ENCODE peak calls at places on chromosomes 1 and 21, in ten cellular contexts. W is suprapubic skin, D is colonic mucosa, L is left ventricle myocardium inferior, B is Peyer's patch, K is right lobe of liver, S is PC-9, O is transverse colon, F is A673, A is pancreas. M is an unnamed sample. For H3K4me1, the result is how much of the 10 kb centered on the place peaks cover.

GRCh38 chr1:160629286-160630210 is 17.3 kb downstream of the SLAMF1 start:
- DNase-seq in W (no peak), D (no peak), L (peak), B (peak), K (peak), S (no peak), O (peak), F (no peak), A (peak), M (no peak)

GRCh38 chr21:37917612-37918011 is 1.4 kb upstream of the KCNJ6 start:
- DNase-seq in W (no peak), D (no peak), L (no peak), B (no peak), K (no peak), S (no peak), O (no peak), F (no peak), A (no peak), M (no peak)

GRCh38 chr1:69433073-69433472 is 134.6 kb upstream of the LRRC7 start:
- DNase-seq in W (no peak), D (no peak), L (no peak), B (no peak), K (no peak), S (no peak), O (no peak), F (no peak), A (no peak), M (no peak)

GRCh38 chr1:19074361-19074901 is 118.0 kb upstream of the IFFO2 start:
- DNase-seq in W (no peak), D (no peak), L (no peak), B (peak), K (no peak), S (no peak), O (no peak), F (no peak), A (no peak), M (no peak)

GRCh38 chr1:26387447-26387846 is 14.9 kb upstream of the ZNF683 start:
- DNase-seq in W (no peak), D (no peak), L (no peak), B (peak), K (peak), S (peak), O (peak), F (no peak), A (no peak), M (no peak)

GRCh38 chr1:1609822-1610485 is 5.3 kb upstream of the MIB2 start:
- DNase-seq in W (no peak), D (peak), L (no peak), B (no peak), K (no peak), S (no peak), O (no peak), F (no peak), A (no peak), M (no peak)

GRCh38 chr1:81550753-81551152 is 250.0 kb upstream of the ADGRL2 start:
- DNase-seq in W (no peak), D (peak), L (no peak), B (no peak), K (no peak), S (peak), O (no peak), F (no peak), A (no peak), M (peak)

GRCh38 chr1:85274969-85275453 is 1.4 kb downstream of the BCL10 start:
- DNase-seq in W (no peak), D (peak), L (no peak), B (no peak), K (no peak), S (peak), O (no peak), F (peak), A (no peak), M (peak)

GRCh38 chr1:181704556-181704955 is 221.2 kb downstream of the CACNA1E start:
- DNase-seq in W (no peak), D (no peak), L (no peak), B (no peak), K (no peak), S (no peak), O (no peak), F (no peak), A (no peak), M (no peak)

GRCh38 chr1:45040297-45040696 is 28.2 kb downstream of the UROD start:
- DNase-seq in W (no peak), D (no peak), L (no peak), B (no peak), K (no peak), S (no peak), O (no peak), F (no peak), A (no peak), M (no peak)

GRCh38 chr21:33196956-33197374 is 32.8 kb upstream of the IFNAR2 start:
- DNase-seq in W (peak), D (peak), L (peak), B (peak), K (peak), S (peak), O (peak), F (peak), A (peak), M (peak)

GRCh38 chr1:62235576-62235975 is 40.9 kb downstream of the L1TD1 start:
- DNase-seq in W (no peak), D (no peak), L (no peak), B (no peak), K (no peak), S (no peak), O (no peak), F (no peak), A (no peak), M (no peak)

GRCh38 chr1:62232885-62233284 is 38.2 kb downstream of the L1TD1 start:
- DNase-seq in W (no peak), D (no peak), L (no peak), B (no peak), K (no peak), S (no peak), O (no peak), F (no peak), A (no peak), M (no peak)

GRCh38 chr1:62230724-62231123 is 36.1 kb downstream of the L1TD1 start:
- DNase-seq in W (no peak), D (no peak), L (no peak), B (peak), K (no peak), S (peak), O (no peak), F (no peak), A (no peak), M (no peak)

GRCh38 chr1:62234709-62235108 is 40.1 kb downstream of the L1TD1 start:
- DNase-seq in W (no peak), D (no peak), L (no peak), B (no peak), K (no peak), S (no peak), O (no peak), F (no peak), A (no peak), M (no peak)

DNA sequence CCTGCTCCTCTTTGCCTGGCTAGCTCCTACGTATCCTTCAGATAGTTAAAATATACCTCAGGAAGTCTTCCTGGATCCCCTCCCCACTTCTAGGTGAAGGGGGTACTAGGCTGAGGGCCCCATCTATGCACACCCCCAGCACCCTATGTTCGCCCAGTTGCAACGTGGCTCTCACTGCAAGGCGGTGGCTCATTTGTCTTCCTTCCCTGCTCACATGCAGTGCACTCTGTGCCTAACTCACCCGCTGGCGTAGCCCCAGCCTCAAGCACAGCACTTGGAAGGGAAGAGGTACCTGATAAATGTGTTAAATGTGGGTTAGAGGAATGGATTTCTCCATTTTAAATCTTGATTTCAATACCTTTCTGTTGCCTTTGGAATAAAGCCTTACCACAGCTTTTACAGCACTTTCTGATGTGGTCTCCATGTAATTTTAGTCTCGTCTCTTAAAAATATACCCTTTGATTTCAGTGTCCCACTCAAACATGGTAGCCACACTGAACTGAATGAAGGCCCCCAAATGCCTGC is 39.3 kb downstream of the L1TD1 start:
- DNase-seq in W (no peak), D (no peak), L (no peak), B (no peak), K (no peak), S (no peak), O (no peak), F (no peak), A (no peak), M (no peak)
- H3K4me1 ChIP-seq in W (under half), D (under half), L (under half), B (under half), K (under half), S (half or more), O (under half), F (under half), A (under half), M (under half)

GRCh38 chr1:54848134-54848948 is 38.7 kb downstream of the DHCR24 start:
- DNase-seq in W (peak), D (no peak), L (no peak), B (no peak), K (no peak), S (no peak), O (no peak), F (no peak), A (no peak), M (no peak)
- TF ChIP-seq CTCF in W (no peak), D (no peak), L (no peak), B (no peak), K (no peak), S (no peak), O (no peak), F (no peak), A (no peak), M (no peak)

DNA sequence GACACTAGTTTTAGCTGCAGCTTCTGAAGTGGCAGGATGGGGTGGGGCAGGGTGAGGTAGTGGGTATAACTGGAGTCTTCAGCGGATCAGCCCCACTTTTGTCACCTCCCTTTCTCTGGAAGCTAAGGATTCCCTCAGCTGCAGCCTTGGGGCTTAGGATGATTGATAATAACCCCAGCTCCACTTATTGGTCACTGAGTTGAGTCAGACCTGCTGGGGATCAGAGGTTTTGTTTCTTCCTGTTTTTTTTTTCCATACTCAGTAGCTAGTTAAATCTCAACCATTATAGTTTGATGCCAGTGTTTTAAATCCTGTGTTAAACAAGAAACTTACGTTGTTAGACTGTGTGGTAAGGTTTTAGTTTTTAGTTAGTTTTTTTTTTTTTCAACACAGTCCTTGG is 57.2 kb downstream of the LAMC1 start:
- DNase-seq in W (no peak), D (no peak), L (no peak), B (no peak), K (no peak), S (peak), O (no peak), F (no peak), A (no peak), M (peak)
- H3K4me1 ChIP-seq in W (under half), D (under half), L (half or more), B (under half), K (under half), S (under half), O (under half), F (under half), A (under half), M (under half)

GRCh38 chr1:35558374-35559316 is 1.0 kb downstream of the NCDN start:
- DNase-seq in W (no peak), D (no peak), L (no peak), B (no peak), K (no peak), S (no peak), O (no peak), F (peak), A (no peak), M (no peak)

GRCh38 chr1:35556494-35557117 is 597 bp downstream of the KIAA0319L start:
- DNase-seq in W (no peak), D (peak), L (no peak), B (no peak), K (no peak), S (no peak), O (no peak), F (no peak), A (no peak), M (no peak)

GRCh38 chr1:35557118-35557610 is at the start of gene KIAA0319L:
- DNase-seq in W (peak), D (peak), L (peak), B (peak), K (peak), S (peak), O (peak), F (no peak), A (peak), M (no peak)

GRCh38 chr1:35559317-35559944 is 1.8 kb downstream of the NCDN start:
- DNase-seq in W (no peak), D (no peak), L (no peak), B (no peak), K (no peak), S (no peak), O (no peak), F (no peak), A (no peak), M (no peak)

DNA sequence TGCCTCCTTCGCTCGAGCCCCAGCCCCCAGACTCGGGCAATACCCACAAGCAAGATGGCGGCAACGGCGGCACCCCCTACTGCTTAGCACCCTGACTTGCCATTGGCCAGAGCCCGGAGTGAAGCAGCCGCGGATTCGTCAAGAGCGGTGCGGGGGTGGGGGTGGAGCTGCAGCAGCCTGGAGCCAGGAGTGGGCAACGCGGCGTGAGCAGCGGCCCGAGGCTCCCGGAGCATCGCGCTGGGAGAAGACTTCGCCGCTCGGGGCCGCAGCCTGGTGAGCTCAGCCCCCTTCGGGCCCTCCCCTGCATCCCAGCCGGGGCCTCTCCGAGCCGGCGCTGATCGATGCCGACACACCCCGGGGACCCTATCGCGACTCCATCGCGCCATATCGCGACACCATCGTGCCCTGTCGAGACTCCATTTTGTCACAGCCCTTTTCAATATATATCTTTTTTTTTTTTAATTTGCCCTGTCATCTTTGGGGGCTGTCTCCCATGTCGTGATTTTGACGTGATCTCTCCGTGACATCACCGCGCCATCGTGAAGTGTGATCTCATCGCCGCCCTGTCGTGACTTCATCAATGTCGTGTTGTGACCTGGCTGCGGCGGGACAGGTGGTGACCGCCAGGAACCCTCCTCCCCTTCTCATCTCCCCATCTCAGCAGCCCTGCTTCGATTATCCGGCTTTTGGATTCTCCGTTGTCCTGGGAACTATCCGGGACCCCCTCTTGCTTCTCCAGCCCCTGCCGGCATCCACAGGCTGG is at the start of gene NCDN:
- DNase-seq in W (peak), D (peak), L (peak), B (peak), K (peak), S (peak), O (peak), F (peak), A (peak), M (peak)
- TF ChIP-seq CTCF in W (no peak), D (no peak), L (no peak), B (no peak), K (no peak), S (no peak), O (no peak), F (no peak), A (no peak), M (no peak)

DNA sequence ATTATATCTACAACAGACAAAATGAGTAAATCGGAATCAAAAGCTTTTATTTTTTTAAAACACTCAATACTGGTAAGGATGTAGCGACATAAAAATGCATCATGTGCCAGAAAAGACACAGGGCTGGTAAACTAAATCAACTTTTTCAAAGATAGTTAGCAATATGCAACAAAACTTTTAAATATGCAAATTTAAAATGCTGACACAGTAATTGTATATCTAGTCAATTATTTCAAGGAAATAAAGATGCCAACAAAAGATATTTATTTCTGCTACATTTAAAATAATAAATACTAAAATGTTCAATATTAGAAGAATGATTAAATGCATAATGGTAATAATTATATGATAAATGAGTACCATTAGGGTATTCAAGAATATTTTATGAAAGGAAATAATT is 295.1 kb downstream of the SMYD3 start:
- DNase-seq in W (no peak), D (no peak), L (no peak), B (no peak), K (no peak), S (no peak), O (no peak), F (no peak), A (no peak), M (no peak)
- H3K4me1 ChIP-seq in W (under half), D (under half), L (under half), B (under half), K (under half), S (under half), O (under half), F (under half), A (under half), M (under half)